ENCODE peak calls at places on chromosome 1, in seven cellular contexts. X is H9, B is neuronal stem cell, Q is IMR-90, Z is mesenchymal stem cell, E is H1, O is trophoblast cell. C is an unnamed sample.
A peak's percentile ranks its signal among the peaks of the same experiment; 100 is the strongest.

GRCh38 chr1:156371553-156372264 is 2.7 kb downstream of the RHBG start:
- DNase-seq in Q (peak; percentile 58), B (no peak), Z (peak; percentile 62), E (no peak), X (no peak), O (peak; percentile 14), C (no peak)

GRCh38 chr1:47940779-47941178 is 56.4 kb downstream of the TRABD2B start:
- DNase-seq in E (peak; percentile 14), B (no peak), Q (no peak), O (no peak), X (no peak), Z (no peak), C (no peak)

GRCh38 chr1:41740630-41741239 is 178.0 kb downstream of the HIVEP3 start:
- DNase-seq in Z (no peak), E (no peak), O (no peak), Q (no peak), X (no peak), B (no peak), C (no peak)

GRCh38 chr1:30286241-30286983 is 437.0 kb downstream of the MATN1 start:
- DNase-seq in B (no peak), Q (no peak), Z (no peak), E (peak; percentile 42), O (no peak), X (no peak), C (no peak)

GRCh38 chr1:17168480-17168878 is 36.4 kb upstream of the PADI1 start:
- DNase-seq in E (no peak), Z (peak; percentile 65), Q (peak; percentile 81), B (no peak), O (no peak), X (no peak), C (no peak)

GRCh38 chr1:20785907-20786309 is 1.2 kb downstream of the HP1BP3 start:
- DNase-seq in B (no peak), O (peak; percentile 45), Z (no peak), E (no peak), Q (no peak), X (no peak), C (no peak)

GRCh38 chr1:118151312-118151937 is 33.6 kb downstream of the SPAG17 start:
- DNase-seq in Z (peak; percentile 51), B (peak; percentile 55), O (peak; percentile 85), X (peak; percentile 46), E (peak; percentile 64), Q (peak; percentile 67), C (peak; percentile 67)

GRCh38 chr1:204746838-204747442 is 61.4 kb upstream of the LRRN2 start:
- DNase-seq in E (peak; percentile 75), Q (peak; percentile 41), B (peak; percentile 52), X (peak; percentile 65), O (peak; percentile 81), Z (peak; percentile 53), C (peak; percentile 81)

GRCh38 chr1:160325252-160325651 is 17.8 kb downstream of the COPA start:
- DNase-seq in Z (no peak), B (no peak), Q (no peak), E (no peak), X (no peak), O (no peak), C (no peak)

GRCh38 chr1:166974647-166975345 is 544 bp downstream of the ILDR2 start:
- DNase-seq in E (no peak), X (no peak), Z (no peak), O (no peak), Q (no peak), B (no peak), C (peak; percentile 3)

GRCh38 chr1:228783415-228784045 is 48.3 kb downstream of the RHOU start:
- DNase-seq in X (no peak), Q (no peak), Z (peak; percentile 9), O (peak; percentile 85), E (no peak), B (no peak), C (peak; percentile 60)

GRCh38 chr1:33377013-33377412 is 53.9 kb downstream of the PHC2 start:
- DNase-seq in B (no peak), E (no peak), O (peak; percentile 88), X (no peak), Z (no peak), Q (no peak), C (peak; percentile 31)

GRCh38 chr1:85290826-85291225 is 14.4 kb upstream of the BCL10 start:
- DNase-seq in X (no peak), O (no peak), B (no peak), Q (no peak), Z (no peak), E (no peak), C (no peak)

GRCh38 chr1:31621498-31621820 is 4.0 kb downstream of the HCRTR1 start:
- DNase-seq in Q (no peak), E (no peak), X (no peak), B (no peak), Z (no peak), O (no peak), C (no peak)

GRCh38 chr1:100578201-100578600 is 40.3 kb downstream of the GPR88 start:
- DNase-seq in Q (no peak), X (no peak), O (peak; percentile 57), B (no peak), Z (no peak), E (no peak), C (peak; percentile 5)

DNA sequence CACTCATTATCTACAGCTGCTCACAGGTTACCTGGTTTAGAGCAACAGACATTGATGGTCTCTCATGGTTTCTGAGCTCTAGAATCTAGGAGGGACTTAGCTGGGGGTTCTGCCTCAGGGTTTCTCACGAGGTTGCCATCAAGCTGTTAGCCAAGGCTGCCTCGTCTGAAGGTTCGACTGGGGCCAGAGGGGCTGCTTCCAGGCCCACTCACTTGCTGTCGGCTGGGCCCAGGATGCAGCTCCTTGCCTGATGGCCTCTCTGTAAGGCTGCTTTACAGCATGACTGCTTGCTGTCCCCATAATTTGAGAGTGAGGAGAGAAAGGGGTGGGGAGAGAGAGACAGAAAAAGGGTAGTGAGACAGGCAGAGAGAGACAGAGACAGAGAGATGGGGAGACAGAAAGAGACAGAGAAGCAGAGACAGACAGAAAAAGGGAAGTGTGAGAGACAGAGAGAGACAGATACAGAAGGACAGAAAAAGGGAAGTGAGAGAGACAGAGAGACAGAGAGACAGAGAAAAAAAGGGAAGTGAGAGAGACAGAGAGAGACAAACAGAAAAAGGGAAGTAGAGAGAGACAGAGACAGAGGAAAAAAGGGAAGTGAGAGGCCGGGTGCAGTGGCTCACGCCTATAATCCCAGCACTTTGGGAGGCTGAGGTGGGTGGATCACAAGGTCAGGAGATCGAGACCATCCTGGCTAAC is 106.8 kb upstream of the C1orf174 start:
- DNase-seq in O (no peak), E (no peak), Z (no peak), B (no peak), Q (no peak), X (no peak), C (no peak)
- H3K79me1 ChIP-seq in O (no peaks in the 10 kb centered on the region), E (no peaks in the 10 kb centered on the region), Z (no peaks in the 10 kb centered on the region), B (no peaks in the 10 kb centered on the region), Q (no peaks in the 10 kb centered on the region), X (no peaks in the 10 kb centered on the region), C (no peaks in the 10 kb centered on the region)

GRCh38 chr1:15046487-15047165 is 106.9 kb upstream of the TMEM51 start:
- DNase-seq in X (peak; percentile 81), Z (peak; percentile 81), B (peak; percentile 77), E (peak; percentile 94), O (peak; percentile 79), Q (peak; percentile 81), C (peak; percentile 74)

GRCh38 chr1:15048437-15048980 is 105.0 kb upstream of the TMEM51 start:
- DNase-seq in B (no peak), O (no peak), Z (no peak), Q (no peak), X (no peak), E (no peak), C (no peak)

GRCh38 chr1:15045123-15045522 is 108.4 kb upstream of the TMEM51 start:
- DNase-seq in Q (no peak), E (no peak), B (no peak), X (no peak), Z (no peak), O (no peak), C (no peak)

GRCh38 chr1:15049067-15049466 is 104.5 kb upstream of the TMEM51 start:
- DNase-seq in O (no peak), X (no peak), Q (no peak), B (no peak), Z (no peak), E (no peak), C (no peak)

DNA sequence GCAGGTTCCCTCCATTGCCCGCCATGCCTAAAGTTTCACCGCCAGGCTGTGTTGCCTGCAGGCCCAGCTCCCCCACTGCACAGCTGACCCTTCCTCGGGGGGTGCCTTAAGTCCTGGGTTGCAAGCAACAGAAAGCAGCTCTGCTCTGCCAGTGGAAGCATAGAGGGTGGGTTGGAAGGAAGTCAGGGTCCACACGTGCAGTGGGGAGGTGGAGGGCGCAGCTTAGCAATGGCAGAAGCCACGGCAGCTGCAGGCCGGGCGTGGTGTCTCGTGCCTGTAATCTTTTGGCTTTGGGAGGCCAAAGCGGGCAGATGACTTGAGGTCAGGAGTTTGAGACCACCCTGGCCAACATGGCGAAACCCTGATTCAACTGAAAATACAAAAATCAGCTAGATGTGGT is 106.3 kb upstream of the TMEM51 start:
- DNase-seq in Z (no peak), E (no peak), O (no peak), B (no peak), Q (no peak), X (no peak), C (no peak)
- H3K79me1 ChIP-seq in Z (peaks cover 27% of the 10 kb centered on the region), E (no peaks in the 10 kb centered on the region), O (no peaks in the 10 kb centered on the region), B (no peaks in the 10 kb centered on the region), Q (peaks cover 6% of the 10 kb centered on the region), X (no peaks in the 10 kb centered on the region), C (no peaks in the 10 kb centered on the region)

GRCh38 chr1:192801451-192801850 is 7.4 kb upstream of the RGS2 start:
- DNase-seq in O (no peak), Z (no peak), Q (peak; percentile 34), X (no peak), B (no peak), E (no peak), C (no peak)
- H3K79me1 ChIP-seq in O (no peaks in the 10 kb centered on the region), Z (no peaks in the 10 kb centered on the region), Q (no peaks in the 10 kb centered on the region), X (no peaks in the 10 kb centered on the region), B (no peaks in the 10 kb centered on the region), E (no peaks in the 10 kb centered on the region), C (no peaks in the 10 kb centered on the region)

DNA sequence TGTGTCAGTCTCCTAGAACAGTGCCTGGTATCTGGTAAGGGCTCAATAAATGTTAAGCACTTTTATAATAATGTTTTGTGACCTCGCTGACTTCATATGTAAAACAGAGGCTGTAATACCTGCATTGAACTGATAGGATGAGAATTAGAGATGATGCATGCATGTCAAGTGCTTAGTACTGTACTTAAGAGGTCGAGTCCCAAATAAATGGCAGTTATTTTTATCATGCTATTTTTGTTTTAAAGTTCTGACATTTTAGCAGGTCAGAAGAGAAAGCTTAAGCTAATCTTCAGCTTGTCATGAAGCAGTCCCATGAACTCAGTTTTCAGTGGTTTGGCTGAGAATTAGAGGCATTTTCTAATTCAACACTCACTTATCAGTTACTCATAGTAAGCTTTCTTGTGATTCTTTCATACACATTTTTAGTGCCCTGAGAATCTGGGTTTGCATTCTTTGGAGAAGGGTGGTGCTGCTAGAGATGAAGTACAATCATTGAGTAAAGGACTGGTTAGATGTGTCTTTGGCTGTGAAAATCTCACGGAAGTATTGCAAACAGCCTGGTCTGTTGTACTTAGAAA is 75.7 kb upstream of the RAVER2 start:
- DNase-seq in E (no peak), Z (no peak), O (no peak), Q (peak; percentile 10), X (no peak), B (no peak), C (no peak)
- H3K79me1 ChIP-seq in E (no peaks in the 10 kb centered on the region), Z (no peaks in the 10 kb centered on the region), O (no peaks in the 10 kb centered on the region), Q (no peaks in the 10 kb centered on the region), X (no peaks in the 10 kb centered on the region), B (no peaks in the 10 kb centered on the region), C (no peaks in the 10 kb centered on the region)

C was measured in mesendoderm.